ENCODE peak calls at places on chromosome 19, in seven cellular contexts. T is erythroblast, N is heart left ventricle, W is GM12891, R is IMR-90, L is uterus, G is transverse colon. F is an unnamed sample.

GRCh38 chr19:32748497-32748896 is 28.9 kb downstream of the TDRD12 start:
- DNase-seq in N (no peak), L (no peak), W (peak; percentile 30), T (peak; percentile 28), R (no peak), G (no peak), F (peak; percentile 34)

GRCh38 chr19:29666634-29667389 is 1.6 kb downstream of the PLEKHF1 start:
- DNase-seq in G (peak; percentile 55), N (peak; percentile 82), T (peak; percentile 7), L (peak; percentile 87), R (peak; percentile 64), W (no peak), F (peak; percentile 58)

GRCh38 chr19:42228640-42229039 is 8.5 kb downstream of the ZNF526 start:
- DNase-seq in T (peak; percentile 42), L (no peak), G (no peak), R (no peak), W (no peak), N (no peak), F (peak; percentile 67)

GRCh38 chr19:50759886-50760285 is 10.4 kb upstream of the GPR32 start:
- DNase-seq in L (no peak), R (peak; percentile 32), W (no peak), G (no peak), T (peak; percentile 46), N (no peak), F (peak; percentile 76)

GRCh38 chr19:412356-413355 is 3.7 kb upstream of the C2CD4C start:
- DNase-seq in R (no peak), L (no peak), W (no peak), G (no peak), T (no peak), N (no peak), F (no peak)

GRCh38 chr19:40803857-40804782 is 5.1 kb downstream of the EGLN2 start:
- DNase-seq in R (no peak), W (peak; percentile 58), L (no peak), G (peak; percentile 83), N (peak; percentile 75), T (peak; percentile 71), F (peak; percentile 63)

GRCh38 chr19:33740811-33741396 is 55.8 kb upstream of the KCTD15 start:
- DNase-seq in L (no peak), G (no peak), W (no peak), N (no peak), R (peak; percentile 38), T (peak; percentile 55), F (peak; percentile 74)

GRCh38 chr19:57566396-57567256 is 7.0 kb upstream of the ZNF550 start:
- DNase-seq in W (no peak), N (no peak), G (no peak), L (no peak), R (peak; percentile 38), T (peak; percentile 56), F (no peak)

GRCh38 chr19:40433391-40434216 is 7.8 kb upstream of the SERTAD1 start:
- DNase-seq in T (peak; percentile 89), R (peak; percentile 88), W (peak; percentile 80), L (peak; percentile 92), G (peak; percentile 92), N (peak; percentile 94), F (peak; percentile 93)

GRCh38 chr19:42239544-42240220 is 2.7 kb downstream of the GSK3A start:
- DNase-seq in R (no peak), W (no peak), N (no peak), G (no peak), T (no peak), L (no peak), F (no peak)

GRCh38 chr19:38710416-38710702 is 33.9 kb downstream of the CAPN12 start:
- DNase-seq in G (no peak), T (no peak), R (no peak), W (no peak), L (no peak), N (no peak), F (no peak)

GRCh38 chr19:13463296-13463695 is 43.0 kb downstream of the CACNA1A start:
- DNase-seq in G (no peak), W (no peak), L (no peak), R (peak; percentile 15), N (no peak), T (peak; percentile 26), F (peak; percentile 50)

GRCh38 chr19:40632311-40633036 is 31.3 kb downstream of the LTBP4 start:
- DNase-seq in G (no peak), W (no peak), N (no peak), R (no peak), L (no peak), T (no peak), F (no peak)

GRCh38 chr19:8468761-8469458 is 24.1 kb downstream of the HNRNPM start:
- DNase-seq in N (no peak), T (no peak), R (peak; percentile 74), G (no peak), W (no peak), L (no peak), F (no peak)

GRCh38 chr19:40217027-40217810 is 965 bp downstream of the TTC9B start:
- DNase-seq in L (no peak), N (no peak), R (no peak), G (peak; percentile 71), T (peak; percentile 66), W (no peak), F (peak; percentile 80)

GRCh38 chr19:7645656-7646425 is 8.9 kb downstream of the STXBP2 start:
- DNase-seq in T (no peak), W (no peak), N (no peak), R (no peak), G (no peak), L (no peak), F (no peak)

GRCh38 chr19:41426952-41427646 is at the start of gene B3GNT8:
- DNase-seq in G (peak; percentile 94), T (peak; percentile 90), L (peak; percentile 79), R (peak; percentile 34), N (peak; percentile 92), W (peak; percentile 60), F (peak; percentile 92)

GRCh38 chr19:13010038-13010991 is 15.0 kb downstream of the NFIX start:
- DNase-seq in G (no peak), T (no peak), W (no peak), R (no peak), N (no peak), L (peak; percentile 72), F (peak; percentile 9)

GRCh38 chr19:52592301-52592700 is 22.2 kb downstream of the ZNF701 start:
- DNase-seq in L (no peak), W (no peak), G (no peak), R (no peak), N (no peak), T (no peak), F (no peak)

DNA sequence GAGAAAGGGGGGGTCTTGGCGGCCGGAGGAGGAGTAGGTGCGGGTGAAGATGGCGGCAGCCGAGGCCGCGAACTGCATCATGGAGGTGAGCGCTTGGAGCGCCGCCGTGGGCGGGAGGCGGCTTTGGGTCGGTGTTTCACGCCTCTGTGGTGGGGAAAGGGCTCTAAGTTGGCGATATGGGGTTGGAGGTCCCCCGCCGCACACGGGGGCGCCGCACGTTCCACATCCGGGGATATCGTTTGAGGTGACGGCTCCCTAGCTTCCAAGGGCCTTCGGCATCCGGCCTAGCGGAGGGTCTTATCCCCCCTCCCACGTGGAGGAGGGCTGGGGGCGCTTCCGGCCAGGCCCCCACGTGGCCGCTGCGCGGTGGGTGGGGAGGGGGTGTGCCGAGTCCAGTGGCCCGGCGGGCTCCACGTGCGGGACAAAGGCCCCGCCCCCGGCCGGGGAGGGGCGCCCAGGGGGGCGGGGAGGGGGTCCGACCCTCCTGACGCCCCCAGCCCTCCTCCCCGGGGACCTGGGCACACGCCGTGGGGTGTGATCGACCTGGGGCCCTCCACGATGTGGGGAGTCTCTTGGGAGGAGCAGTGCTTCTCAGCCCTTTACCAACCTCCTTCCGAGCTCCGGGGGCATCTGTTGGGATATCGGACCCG is at the start of gene PRMT1:
- DNase-seq in T (peak; percentile 77), G (peak; percentile 44), W (no peak), N (no peak), L (no peak), R (no peak), F (peak; percentile 74)
- TF ChIP-seq POLR2A in T (peak; percentile 70), G (peak; percentile 85), W (peak; percentile 95), N (peak; percentile 86), L (peak; percentile 91), R (peak; percentile 96), F (peak; percentile 95)

GRCh38 chr19:17796013-17796837 is 1.3 kb downstream of the B3GNT3 start:
- DNase-seq in T (no peak), R (no peak), N (no peak), W (no peak), G (peak; percentile 87), L (no peak), F (no peak)
- TF ChIP-seq POLR2A in T (no peak), R (no peak), N (no peak), W (no peak), G (peak; percentile 86), L (no peak), F (no peak)

GRCh38 chr19:17393914-17394313 is at the start of gene CCDC194:
- DNase-seq in R (no peak), T (no peak), L (no peak), N (no peak), W (no peak), G (no peak), F (no peak)
- TF ChIP-seq POLR2A in R (no peak), T (no peak), L (no peak), N (no peak), W (no peak), G (no peak), F (no peak)

GRCh38 chr19:28519950-28520861 is 692.7 kb downstream of the UQCRFS1 start:
- DNase-seq in W (no peak), G (no peak), L (peak; percentile 18), N (no peak), T (no peak), R (no peak), F (no peak)
- TF ChIP-seq POLR2A in W (no peak), G (no peak), L (no peak), N (no peak), T (no peak), R (no peak), F (peak; percentile 18)

F was measured in K562.